ENCODE peak calls at places on chromosomes 6 and 20, in eight cellular contexts. One of them, this sample, is unnamed.

GRCh38 chr20:33569290-33570094 is 79.6 kb downstream of the CBFA2T2 start:
- DNase-seq in ACHN: no peak
- DNase-seq in EH: no peak
- DNase-seq in NCI-H1417: peak; percentile 26
- DNase-seq in stimulated activated CD8-positive, alpha-beta memory T cell treated with anti-CD3 and anti-CD28 coated beads, Interleukin-15, amount 100 ng/mL, for 48 hours: no peak
- DNase-seq in T-helper 9 cell: no peak
- DNase-seq in Right ventricle myocardium superior: no peak
- DNase-seq in progenitor cell of endocrine pancreas: no peak
- DNase-seq in this sample: no peak

GRCh38 chr20:14445310-14445709 is 107.9 kb upstream of the FLRT3 start:
- DNase-seq in EH: peak; percentile 70
- DNase-seq in ACHN: no peak
- DNase-seq in progenitor cell of endocrine pancreas: no peak
- DNase-seq in Right ventricle myocardium superior: no peak
- DNase-seq in stimulated activated CD8-positive, alpha-beta memory T cell treated with anti-CD3 and anti-CD28 coated beads, Interleukin-15, amount 100 ng/mL, for 48 hours: no peak
- DNase-seq in T-helper 9 cell: no peak
- DNase-seq in NCI-H1417: no peak
- DNase-seq in this sample: peak; percentile 36

GRCh38 chr6:16623029-16623653 is 138.1 kb downstream of the ATXN1 start:
- DNase-seq in NCI-H1417: no peak
- DNase-seq in T-helper 9 cell: no peak
- DNase-seq in stimulated activated CD8-positive, alpha-beta memory T cell treated with anti-CD3 and anti-CD28 coated beads, Interleukin-15, amount 100 ng/mL, for 48 hours: no peak
- DNase-seq in EH: peak; percentile 21
- DNase-seq in ACHN: no peak
- DNase-seq in Right ventricle myocardium superior: no peak
- DNase-seq in progenitor cell of endocrine pancreas: no peak
- DNase-seq in this sample: no peak

GRCh38 chr6:8006208-8006607 is 58.0 kb downstream of the BLOC1S5 start:
- DNase-seq in NCI-H1417: peak; percentile 6
- DNase-seq in T-helper 9 cell: no peak
- DNase-seq in EH: peak; percentile 65
- DNase-seq in progenitor cell of endocrine pancreas: no peak
- DNase-seq in ACHN: peak; percentile 25
- DNase-seq in Right ventricle myocardium superior: no peak
- DNase-seq in stimulated activated CD8-positive, alpha-beta memory T cell treated with anti-CD3 and anti-CD28 coated beads, Interleukin-15, amount 100 ng/mL, for 48 hours: no peak
- DNase-seq in this sample: no peak

GRCh38 chr6:130893277-130893676 is 66.1 kb downstream of the SMLR1 start:
- DNase-seq in T-helper 9 cell: no peak
- DNase-seq in progenitor cell of endocrine pancreas: no peak
- DNase-seq in stimulated activated CD8-positive, alpha-beta memory T cell treated with anti-CD3 and anti-CD28 coated beads, Interleukin-15, amount 100 ng/mL, for 48 hours: no peak
- DNase-seq in ACHN: no peak
- DNase-seq in EH: no peak
- DNase-seq in NCI-H1417: no peak
- DNase-seq in Right ventricle myocardium superior: no peak
- DNase-seq in this sample: no peak

GRCh38 chr6:90466191-90466940 is 120.5 kb downstream of the MAP3K7 start:
- DNase-seq in progenitor cell of endocrine pancreas: no peak
- DNase-seq in NCI-H1417: no peak
- DNase-seq in Right ventricle myocardium superior: no peak
- DNase-seq in T-helper 9 cell: no peak
- DNase-seq in stimulated activated CD8-positive, alpha-beta memory T cell treated with anti-CD3 and anti-CD28 coated beads, Interleukin-15, amount 100 ng/mL, for 48 hours: no peak
- DNase-seq in EH: peak; percentile 3
- DNase-seq in ACHN: no peak
- DNase-seq in this sample: no peak

GRCh38 chr6:89079611-89080213 is 839 bp upstream of the PNRC1 start:
- DNase-seq in stimulated activated CD8-positive, alpha-beta memory T cell treated with anti-CD3 and anti-CD28 coated beads, Interleukin-15, amount 100 ng/mL, for 48 hours: peak; percentile 19
- DNase-seq in NCI-H1417: peak; percentile 59
- DNase-seq in progenitor cell of endocrine pancreas: no peak
- DNase-seq in T-helper 9 cell: peak; percentile 28
- DNase-seq in EH: peak; percentile 68
- DNase-seq in ACHN: peak; percentile 64
- DNase-seq in Right ventricle myocardium superior: peak; percentile 63
- DNase-seq in this sample: peak; percentile 41

GRCh38 chr20:33373735-33374605 is 27.3 kb downstream of the CDK5RAP1 start:
- DNase-seq in Right ventricle myocardium superior: no peak
- DNase-seq in ACHN: no peak
- DNase-seq in stimulated activated CD8-positive, alpha-beta memory T cell treated with anti-CD3 and anti-CD28 coated beads, Interleukin-15, amount 100 ng/mL, for 48 hours: no peak
- DNase-seq in progenitor cell of endocrine pancreas: no peak
- DNase-seq in NCI-H1417: no peak
- DNase-seq in T-helper 9 cell: no peak
- DNase-seq in EH: peak; percentile 83
- DNase-seq in this sample: peak; percentile 14

GRCh38 chr6:75855047-75855446 is 106.0 kb downstream of the MYO6 start:
- DNase-seq in progenitor cell of endocrine pancreas: no peak
- DNase-seq in NCI-H1417: peak; percentile 8
- DNase-seq in ACHN: peak; percentile 62
- DNase-seq in T-helper 9 cell: no peak
- DNase-seq in Right ventricle myocardium superior: no peak
- DNase-seq in EH: peak; percentile 67
- DNase-seq in stimulated activated CD8-positive, alpha-beta memory T cell treated with anti-CD3 and anti-CD28 coated beads, Interleukin-15, amount 100 ng/mL, for 48 hours: no peak
- DNase-seq in this sample: no peak

GRCh38 chr6:153003294-153003645 is 761 bp upstream of the MTRF1L start:
- DNase-seq in NCI-H1417: peak; percentile 32
- DNase-seq in Right ventricle myocardium superior: no peak
- DNase-seq in stimulated activated CD8-positive, alpha-beta memory T cell treated with anti-CD3 and anti-CD28 coated beads, Interleukin-15, amount 100 ng/mL, for 48 hours: no peak
- DNase-seq in T-helper 9 cell: no peak
- DNase-seq in ACHN: peak; percentile 42
- DNase-seq in EH: no peak
- DNase-seq in progenitor cell of endocrine pancreas: no peak
- DNase-seq in this sample: no peak

GRCh38 chr20:45592574-45593189 is 13.6 kb upstream of the WFDC8 start:
- DNase-seq in Right ventricle myocardium superior: no peak
- DNase-seq in NCI-H1417: peak; percentile 33
- DNase-seq in progenitor cell of endocrine pancreas: no peak
- DNase-seq in ACHN: peak; percentile 66
- DNase-seq in EH: peak; percentile 57
- DNase-seq in T-helper 9 cell: no peak
- DNase-seq in stimulated activated CD8-positive, alpha-beta memory T cell treated with anti-CD3 and anti-CD28 coated beads, Interleukin-15, amount 100 ng/mL, for 48 hours: no peak
- DNase-seq in this sample: peak; percentile 7

GRCh38 chr6:110363748-110364147 is 5.6 kb upstream of the METTL24 start:
- DNase-seq in NCI-H1417: no peak
- DNase-seq in progenitor cell of endocrine pancreas: no peak
- DNase-seq in stimulated activated CD8-positive, alpha-beta memory T cell treated with anti-CD3 and anti-CD28 coated beads, Interleukin-15, amount 100 ng/mL, for 48 hours: no peak
- DNase-seq in Right ventricle myocardium superior: no peak
- DNase-seq in EH: peak; percentile 46
- DNase-seq in ACHN: no peak
- DNase-seq in T-helper 9 cell: no peak
- DNase-seq in this sample: no peak

GRCh38 chr20:10949930-10950783 is 276.4 kb upstream of the JAG1 start:
- DNase-seq in Right ventricle myocardium superior: no peak
- DNase-seq in ACHN: peak; percentile 5
- DNase-seq in NCI-H1417: no peak
- DNase-seq in stimulated activated CD8-positive, alpha-beta memory T cell treated with anti-CD3 and anti-CD28 coated beads, Interleukin-15, amount 100 ng/mL, for 48 hours: no peak
- DNase-seq in EH: no peak
- DNase-seq in T-helper 9 cell: no peak
- DNase-seq in progenitor cell of endocrine pancreas: no peak
- DNase-seq in this sample: no peak

GRCh38 chr20:61120595-61121515 is 131.2 kb upstream of the CDH4 start:
- DNase-seq in stimulated activated CD8-positive, alpha-beta memory T cell treated with anti-CD3 and anti-CD28 coated beads, Interleukin-15, amount 100 ng/mL, for 48 hours: peak; percentile 17
- DNase-seq in T-helper 9 cell: no peak
- DNase-seq in ACHN: peak; percentile 83
- DNase-seq in NCI-H1417: peak; percentile 94
- DNase-seq in EH: peak; percentile 62
- DNase-seq in progenitor cell of endocrine pancreas: no peak
- DNase-seq in Right ventricle myocardium superior: peak; percentile 54
- DNase-seq in this sample: no peak

GRCh38 chr6:44102527-44102926 is 24.7 kb downstream of the MRPL14 start:
- DNase-seq in ACHN: no peak
- DNase-seq in NCI-H1417: no peak
- DNase-seq in EH: no peak
- DNase-seq in progenitor cell of endocrine pancreas: no peak
- DNase-seq in Right ventricle myocardium superior: no peak
- DNase-seq in stimulated activated CD8-positive, alpha-beta memory T cell treated with anti-CD3 and anti-CD28 coated beads, Interleukin-15, amount 100 ng/mL, for 48 hours: no peak
- DNase-seq in T-helper 9 cell: no peak
- DNase-seq in this sample: no peak

GRCh38 chr6:146990284-146990683 is 213.9 kb upstream of the STXBP5 start:
- DNase-seq in stimulated activated CD8-positive, alpha-beta memory T cell treated with anti-CD3 and anti-CD28 coated beads, Interleukin-15, amount 100 ng/mL, for 48 hours: no peak
- DNase-seq in ACHN: no peak
- DNase-seq in NCI-H1417: no peak
- DNase-seq in EH: peak; percentile 84
- DNase-seq in Right ventricle myocardium superior: no peak
- DNase-seq in T-helper 9 cell: no peak
- DNase-seq in progenitor cell of endocrine pancreas: no peak
- DNase-seq in this sample: no peak

GRCh38 chr20:3400260-3401155 is 7.0 kb downstream of the DNAAF9 start:
- DNase-seq in Right ventricle myocardium superior: no peak
- DNase-seq in ACHN: no peak
- DNase-seq in T-helper 9 cell: no peak
- DNase-seq in EH: no peak
- DNase-seq in NCI-H1417: no peak
- DNase-seq in stimulated activated CD8-positive, alpha-beta memory T cell treated with anti-CD3 and anti-CD28 coated beads, Interleukin-15, amount 100 ng/mL, for 48 hours: no peak
- DNase-seq in progenitor cell of endocrine pancreas: no peak
- DNase-seq in this sample: no peak

GRCh38 chr6:46909371-46909770 is 12.4 kb downstream of the ADGRF5 start:
- DNase-seq in EH: peak; percentile 27
- DNase-seq in progenitor cell of endocrine pancreas: no peak
- DNase-seq in ACHN: no peak
- DNase-seq in Right ventricle myocardium superior: no peak
- DNase-seq in stimulated activated CD8-positive, alpha-beta memory T cell treated with anti-CD3 and anti-CD28 coated beads, Interleukin-15, amount 100 ng/mL, for 48 hours: no peak
- DNase-seq in T-helper 9 cell: no peak
- DNase-seq in NCI-H1417: no peak
- DNase-seq in this sample: peak; percentile 89